ENCODE peak calls at places on chromosomes 3 and 15, in seven cellular contexts. T is fibroblast of villous mesenchyme; A is stomach; J is fibroblast of mammary gland; Y is CD4-positive, alpha-beta T cell; H is HFF-Myc; W is choroid plexus epithelial cell. E is an unnamed sample.

GRCh38 chr3:111737712-111738097 is 121.4 kb upstream of the PHLDB2 start:
- DNase-seq in T (peak), A (peak), J (peak), Y (no peak), H (no peak), W (peak), E (no peak)

GRCh38 chr3:101676219-101676764 is 640 bp downstream of the ZBTB11 start:
- DNase-seq in T (peak), A (peak), J (peak), Y (peak), H (peak), W (peak), E (peak)

GRCh38 chr15:90873998-90874605 is 5.7 kb downstream of the FURIN start:
- DNase-seq in T (peak), A (peak), J (no peak), Y (no peak), H (no peak), W (peak), E (no peak)

GRCh38 chr3:23072672-23073071 is 130.5 kb upstream of the UBE2E2 start:
- DNase-seq in T (no peak), A (no peak), J (no peak), Y (no peak), H (no peak), W (no peak), E (no peak)

GRCh38 chr3:38146504-38146903 is 8.0 kb downstream of the MYD88 start:
- DNase-seq in T (no peak), A (no peak), J (no peak), Y (no peak), H (no peak), W (no peak), E (no peak)

GRCh38 chr3:195012571-195012970 is 258.4 kb downstream of the XXYLT1 start:
- DNase-seq in T (no peak), A (peak), J (no peak), Y (no peak), H (no peak), W (no peak), E (no peak)

GRCh38 chr3:143975549-143976152 is 4.0 kb downstream of the DIPK2A start:
- DNase-seq in T (peak), A (no peak), J (peak), Y (no peak), H (no peak), W (peak), E (no peak)

GRCh38 chr15:63501256-63502089 is 2.9 kb upstream of the USP3 start:
- DNase-seq in T (peak), A (peak), J (peak), Y (no peak), H (peak), W (peak), E (no peak)

GRCh38 chr3:178504128-178504527 is 32.1 kb upstream of the KCNMB2 start:
- DNase-seq in T (no peak), A (no peak), J (no peak), Y (no peak), H (no peak), W (no peak), E (no peak)

GRCh38 chr3:52062499-52062898 is 6.1 kb upstream of the DUSP7 start:
- DNase-seq in T (peak), A (no peak), J (peak), Y (no peak), H (peak), W (peak), E (no peak)

GRCh38 chr3:31911124-31911523 is 69.9 kb downstream of the OSBPL10 start:
- DNase-seq in T (no peak), A (no peak), J (no peak), Y (no peak), H (no peak), W (no peak), E (no peak)

GRCh38 chr3:31906182-31906581 is 74.9 kb downstream of the OSBPL10 start:
- DNase-seq in T (no peak), A (no peak), J (no peak), Y (no peak), H (no peak), W (no peak), E (no peak)

GRCh38 chr3:31909455-31909854 is 71.6 kb downstream of the OSBPL10 start:
- DNase-seq in T (no peak), A (no peak), J (no peak), Y (no peak), H (no peak), W (no peak), E (no peak)

GRCh38 chr3:31911643-31912042 is 69.4 kb downstream of the OSBPL10 start:
- DNase-seq in T (no peak), A (no peak), J (peak), Y (no peak), H (no peak), W (peak), E (no peak)

DNA sequence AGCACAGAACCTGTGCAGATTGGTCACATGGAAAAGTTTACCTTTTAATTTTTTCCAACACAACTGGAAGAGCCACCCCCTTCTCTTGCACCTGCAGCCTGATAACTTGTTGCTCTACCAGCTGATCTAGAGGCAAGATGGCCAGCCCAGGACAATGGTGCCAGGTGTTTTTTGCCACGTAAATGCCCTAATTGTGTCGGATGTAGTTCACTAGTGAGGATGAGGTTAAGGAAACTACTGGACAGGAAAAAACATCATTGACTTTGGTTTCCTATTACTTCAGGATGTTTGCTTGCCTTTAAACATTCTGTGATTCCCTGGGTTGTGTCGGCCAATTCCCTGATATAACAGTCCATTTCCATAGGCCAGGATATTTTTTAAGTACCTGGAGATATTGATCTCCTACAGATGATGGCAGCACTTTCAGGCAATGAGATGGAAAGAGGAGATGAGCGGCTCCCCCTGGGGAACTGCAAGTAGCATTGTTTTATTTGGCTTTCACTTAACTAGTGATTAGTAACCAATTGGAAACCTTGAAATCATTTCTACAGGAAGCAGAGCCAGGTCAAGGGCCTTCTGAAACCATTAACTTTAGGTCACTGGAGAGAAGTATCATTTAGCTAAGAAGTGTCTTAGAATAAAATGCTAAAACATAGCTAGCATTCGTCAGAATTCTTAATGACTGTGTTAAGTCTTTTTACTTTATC is 72.5 kb downstream of the OSBPL10 start:
- DNase-seq in T (no peak), A (no peak), J (peak), Y (no peak), H (no peak), W (peak), E (no peak)
- TF ChIP-seq CTCF in T (peak), A (no peak), J (peak), Y (no peak), H (peak), W (peak), E (no peak)

DNA sequence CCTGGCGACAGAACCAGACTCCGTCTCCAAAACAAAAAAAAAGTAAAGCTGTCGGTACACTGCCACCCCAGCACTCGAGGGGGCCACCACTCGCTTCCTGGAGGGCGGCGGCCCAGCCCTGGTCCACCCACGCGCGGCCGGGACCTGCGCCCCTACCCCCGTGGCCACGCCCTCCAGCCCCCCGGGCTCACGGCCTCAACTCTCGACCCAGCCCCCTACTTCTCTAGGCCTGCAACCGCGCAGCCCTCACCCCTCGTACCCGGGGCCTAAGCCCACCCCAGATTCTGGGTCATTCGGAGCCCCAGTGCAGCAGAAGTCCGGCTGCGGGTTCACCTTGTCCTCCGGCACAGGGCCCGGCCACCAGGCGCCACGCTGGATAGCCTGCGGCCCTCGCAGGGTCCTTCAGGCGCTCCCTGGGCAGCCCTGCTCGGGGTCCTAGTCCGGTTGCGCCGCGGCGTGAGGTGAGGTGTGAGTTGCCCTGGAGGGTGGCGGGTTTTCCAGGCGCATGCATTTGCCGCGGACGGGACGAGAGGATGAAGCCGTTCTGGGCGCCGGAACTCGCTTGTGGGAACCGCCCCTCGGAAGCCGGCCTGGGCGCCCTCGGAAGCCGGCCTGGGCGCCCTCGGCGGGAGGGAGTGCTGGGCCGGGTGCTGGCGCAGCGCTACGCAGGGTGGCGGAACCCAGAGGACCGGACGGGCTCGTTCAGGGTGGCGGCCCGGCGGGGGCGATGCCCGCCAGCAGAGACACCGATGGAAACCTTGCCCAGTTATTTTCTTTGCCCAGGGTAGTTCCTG is 32.2 kb downstream of the SPINK8 start:
- DNase-seq in T (peak), A (peak), J (peak), Y (peak), H (peak), W (peak), E (peak)
- TF ChIP-seq CTCF in T (no peak), A (no peak), J (no peak), Y (no peak), H (no peak), W (no peak), E (no peak)

DNA sequence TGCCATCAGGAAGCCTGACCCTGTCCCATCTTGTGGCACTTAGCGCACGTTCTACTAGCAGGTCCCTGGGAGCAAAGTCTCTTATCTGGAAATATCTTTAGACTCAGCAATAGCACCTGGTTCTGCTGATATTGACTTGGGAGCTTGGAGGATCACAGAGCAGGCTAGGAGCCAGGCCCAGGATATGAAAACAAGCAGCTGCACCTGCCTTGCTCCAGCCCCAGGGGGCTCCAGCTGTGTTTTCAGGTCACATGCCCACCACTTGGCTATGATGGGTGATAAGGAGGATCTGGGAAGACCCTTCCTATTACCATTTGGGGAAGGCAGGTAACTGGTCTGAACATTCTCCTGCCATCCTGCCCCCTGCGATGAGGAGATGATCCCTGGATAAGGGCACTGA is 87.8 kb downstream of the C3orf70 start:
- DNase-seq in T (no peak), A (no peak), J (no peak), Y (no peak), H (no peak), W (no peak), E (no peak)
- TF ChIP-seq CTCF in T (no peak), A (no peak), J (no peak), Y (no peak), H (peak), W (peak), E (no peak)

GRCh38 chr15:59191855-59192237 is 14.8 kb upstream of the LDHAL6B start:
- DNase-seq in T (peak), A (no peak), J (peak), Y (no peak), H (peak), W (peak), E (no peak)
- TF ChIP-seq CTCF in T (no peak), A (no peak), J (no peak), Y (no peak), H (no peak), W (no peak), E (no peak)

GRCh38 chr15:65081270-65081669 is 4.7 kb downstream of the KBTBD13 start:
- DNase-seq in T (no peak), A (no peak), J (no peak), Y (no peak), H (no peak), W (no peak), E (no peak)

GRCh38 chr15:65077291-65077980 is 890 bp downstream of the KBTBD13 start:
- DNase-seq in T (no peak), A (no peak), J (no peak), Y (no peak), H (no peak), W (no peak), E (no peak)

GRCh38 chr15:65076486-65077290 is at the start of gene KBTBD13:
- DNase-seq in T (no peak), A (no peak), J (no peak), Y (no peak), H (no peak), W (no peak), E (no peak)

GRCh38 chr15:65079580-65079979 is 3.0 kb downstream of the KBTBD13 start:
- DNase-seq in T (no peak), A (no peak), J (no peak), Y (no peak), H (no peak), W (no peak), E (no peak)

DNA sequence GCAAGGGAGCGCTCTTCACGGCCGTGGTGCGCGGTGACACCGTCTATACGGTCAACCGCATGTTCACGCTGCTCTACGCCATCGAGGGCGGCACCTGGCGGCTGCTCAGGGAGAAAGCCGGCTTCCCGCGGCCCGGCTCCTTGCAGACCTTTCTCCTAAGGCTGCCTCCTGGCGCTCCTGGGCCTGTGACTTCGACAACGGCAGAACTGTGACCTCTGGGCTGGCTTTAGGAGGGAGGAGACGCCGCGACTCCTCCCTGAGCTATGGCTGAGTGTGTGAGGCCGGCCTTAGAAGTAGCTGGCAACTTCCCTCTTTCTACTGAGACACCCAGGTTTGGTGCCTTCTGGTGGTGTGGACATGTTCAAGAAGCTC is 1.4 kb downstream of the KBTBD13 start:
- DNase-seq in T (peak), A (peak), J (peak), Y (peak), H (no peak), W (peak), E (peak)
- TF ChIP-seq CTCF in T (peak), A (peak), J (peak), Y (peak), H (peak), W (peak), E (peak)

GRCh38 chr15:29034593-29035364 is 149.0 kb downstream of the APBA2 start:
- DNase-seq in T (no peak), A (no peak), J (no peak), Y (no peak), H (no peak), W (no peak), E (no peak)
- TF ChIP-seq CTCF in T (no peak), A (no peak), J (no peak), Y (no peak), H (no peak), W (no peak), E (no peak)

GRCh38 chr3:185082149-185082548 is 70.7 kb downstream of the C3orf70 start:
- DNase-seq in T (no peak), A (no peak), J (no peak), Y (no peak), H (no peak), W (no peak), E (no peak)

GRCh38 chr3:185087419-185087818 is 65.4 kb downstream of the C3orf70 start:
- DNase-seq in T (no peak), A (no peak), J (no peak), Y (no peak), H (no peak), W (no peak), E (no peak)

GRCh38 chr3:185082829-185083228 is 70.0 kb downstream of the C3orf70 start:
- DNase-seq in T (no peak), A (no peak), J (no peak), Y (no peak), H (no peak), W (no peak), E (no peak)

GRCh38 chr3:185084402-185084801 is 68.5 kb downstream of the C3orf70 start:
- DNase-seq in T (no peak), A (no peak), J (no peak), Y (no peak), H (no peak), W (no peak), E (no peak)

GRCh38 chr3:185084883-185085282 is 68.0 kb downstream of the C3orf70 start:
- DNase-seq in T (peak), A (no peak), J (peak), Y (no peak), H (no peak), W (peak), E (no peak)
- TF ChIP-seq CTCF in T (peak), A (no peak), J (no peak), Y (no peak), H (no peak), W (peak), E (no peak)

E was measured in neural crest cell.